ENCODE peak calls at places on chromosomes 4 and X, in eight cellular contexts. One of them, this sample, is unnamed.

GRCh38 chr4:48827622-48828021 is 3.3 kb upstream of the OCIAD1 start:
- DNase-seq in coronary artery: no peak
- DNase-seq in fibroblast of mammary gland: no peak
- DNase-seq in tibial artery: no peak
- DNase-seq in GM23338: no peak
- DNase-seq in spleen: peak; percentile 53
- DNase-seq in heart right ventricle: no peak
- DNase-seq in AG10803: no peak
- DNase-seq in this sample: no peak

GRCh38 chr4:98113005-98113404 is 30.3 kb downstream of the STPG2 start:
- DNase-seq in coronary artery: no peak
- DNase-seq in fibroblast of mammary gland: peak; percentile 30
- DNase-seq in tibial artery: no peak
- DNase-seq in GM23338: peak; percentile 64
- DNase-seq in spleen: no peak
- DNase-seq in heart right ventricle: peak; percentile 12
- DNase-seq in AG10803: peak; percentile 28
- DNase-seq in this sample: no peak

GRCh38 chrX:130523460-130524394 is 121.9 kb downstream of the RBMX2 start:
- DNase-seq in coronary artery: no peak
- DNase-seq in fibroblast of mammary gland: peak; percentile 11
- DNase-seq in tibial artery: peak; percentile 22
- DNase-seq in GM23338: peak; percentile 70
- DNase-seq in spleen: no peak
- DNase-seq in heart right ventricle: peak; percentile 16
- DNase-seq in AG10803: no peak
- DNase-seq in this sample: no peak

GRCh38 chr4:168796362-168797106 is 213.5 kb downstream of the CBR4 start:
- DNase-seq in coronary artery: peak; percentile 53
- DNase-seq in fibroblast of mammary gland: peak; percentile 85
- DNase-seq in tibial artery: no peak
- DNase-seq in GM23338: no peak
- DNase-seq in spleen: no peak
- DNase-seq in heart right ventricle: no peak
- DNase-seq in AG10803: peak; percentile 63
- DNase-seq in this sample: no peak

GRCh38 chrX:86133761-86134160 is 14.5 kb upstream of the DACH2 start:
- DNase-seq in coronary artery: no peak
- DNase-seq in fibroblast of mammary gland: peak; percentile 21
- DNase-seq in tibial artery: no peak
- DNase-seq in GM23338: peak; percentile 30
- DNase-seq in spleen: no peak
- DNase-seq in heart right ventricle: no peak
- DNase-seq in AG10803: peak; percentile 12
- DNase-seq in this sample: peak; percentile 2

GRCh38 chr4:121243476-121243875 is 79.4 kb upstream of the TNIP3 start:
- DNase-seq in coronary artery: no peak
- DNase-seq in fibroblast of mammary gland: peak; percentile 8
- DNase-seq in tibial artery: no peak
- DNase-seq in GM23338: no peak
- DNase-seq in spleen: no peak
- DNase-seq in heart right ventricle: no peak
- DNase-seq in AG10803: peak; percentile 9
- DNase-seq in this sample: no peak

GRCh38 chr4:143021384-143021783 is 163.3 kb upstream of the USP38 start:
- DNase-seq in coronary artery: no peak
- DNase-seq in fibroblast of mammary gland: no peak
- DNase-seq in tibial artery: no peak
- DNase-seq in GM23338: no peak
- DNase-seq in spleen: no peak
- DNase-seq in heart right ventricle: no peak
- DNase-seq in AG10803: no peak
- DNase-seq in this sample: no peak

GRCh38 chr4:168744021-168744420 is 247.2 kb downstream of the PALLD start:
- DNase-seq in coronary artery: no peak
- DNase-seq in fibroblast of mammary gland: peak; percentile 50
- DNase-seq in tibial artery: no peak
- DNase-seq in GM23338: no peak
- DNase-seq in spleen: no peak
- DNase-seq in heart right ventricle: no peak
- DNase-seq in AG10803: no peak
- DNase-seq in this sample: no peak

GRCh38 chrX:42384956-42385355 is 393.0 kb downstream of the PPP1R2C start:
- DNase-seq in coronary artery: no peak
- DNase-seq in fibroblast of mammary gland: no peak
- DNase-seq in tibial artery: no peak
- DNase-seq in GM23338: no peak
- DNase-seq in spleen: no peak
- DNase-seq in heart right ventricle: no peak
- DNase-seq in AG10803: no peak
- DNase-seq in this sample: no peak

GRCh38 chr4:74859163-74859562 is 64.8 kb upstream of the BTC start:
- DNase-seq in coronary artery: no peak
- DNase-seq in fibroblast of mammary gland: no peak
- DNase-seq in tibial artery: no peak
- DNase-seq in GM23338: no peak
- DNase-seq in spleen: no peak
- DNase-seq in heart right ventricle: no peak
- DNase-seq in AG10803: no peak
- DNase-seq in this sample: no peak

DNA sequence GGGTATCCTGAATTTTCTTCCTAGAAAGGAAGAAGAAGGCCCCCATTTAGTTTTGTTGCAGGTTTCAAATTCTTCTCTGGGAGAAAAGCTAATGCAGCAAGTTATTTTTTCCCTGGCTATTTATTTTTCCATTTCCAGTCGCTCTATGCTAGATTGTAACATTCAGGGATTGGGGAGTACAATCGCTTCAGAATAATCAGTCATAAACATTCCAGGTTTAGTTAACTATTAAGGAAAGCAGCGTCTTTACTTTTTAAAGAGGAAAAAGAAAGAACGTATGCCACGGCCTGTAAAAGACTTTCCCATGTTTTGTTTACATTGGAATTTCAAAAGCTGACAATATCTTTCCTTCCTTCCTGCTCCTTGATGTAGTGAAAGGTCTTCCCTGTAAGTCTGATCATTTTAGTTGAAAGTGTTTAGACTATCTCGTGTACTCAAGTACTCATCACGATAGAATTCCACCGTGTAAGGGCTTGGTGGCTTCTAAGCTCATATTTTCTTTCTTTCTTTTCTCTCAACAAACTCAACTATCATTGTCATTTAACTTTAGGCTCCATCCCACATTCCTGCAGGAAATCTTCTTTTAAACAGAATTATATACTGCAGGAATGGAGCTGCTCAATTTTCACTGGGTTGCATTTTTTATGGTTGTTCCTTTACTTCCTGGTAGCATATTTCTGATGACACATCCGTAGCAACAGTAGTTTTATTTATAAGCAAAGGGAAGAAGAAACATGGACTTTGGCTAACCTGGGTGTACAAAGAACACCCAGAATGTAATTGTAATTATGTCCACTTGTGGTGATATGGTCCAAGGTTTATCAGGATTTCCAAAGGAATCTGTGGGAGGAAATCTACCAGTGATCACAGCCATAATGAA is 213.1 kb upstream of the FAT1 start:
- DNase-seq in coronary artery: no peak
- DNase-seq in fibroblast of mammary gland: peak; percentile 75
- DNase-seq in tibial artery: no peak
- DNase-seq in GM23338: no peak
- DNase-seq in spleen: no peak
- DNase-seq in heart right ventricle: no peak
- DNase-seq in AG10803: peak; percentile 89
- DNase-seq in this sample: no peak
- H3K4me3 ChIP-seq in coronary artery: peak overlapping the region; percentile 26
- H3K4me3 ChIP-seq in fibroblast of mammary gland: no peak overlapping the region
- H3K4me3 ChIP-seq in tibial artery: peak overlapping the region; percentile 20
- H3K4me3 ChIP-seq in GM23338: no peak overlapping the region
- H3K4me3 ChIP-seq in spleen: no peak overlapping the region
- H3K4me3 ChIP-seq in heart right ventricle: no peak overlapping the region
- H3K4me3 ChIP-seq in AG10803: no peak overlapping the region
- H3K4me3 ChIP-seq in this sample: no peak overlapping the region

DNA sequence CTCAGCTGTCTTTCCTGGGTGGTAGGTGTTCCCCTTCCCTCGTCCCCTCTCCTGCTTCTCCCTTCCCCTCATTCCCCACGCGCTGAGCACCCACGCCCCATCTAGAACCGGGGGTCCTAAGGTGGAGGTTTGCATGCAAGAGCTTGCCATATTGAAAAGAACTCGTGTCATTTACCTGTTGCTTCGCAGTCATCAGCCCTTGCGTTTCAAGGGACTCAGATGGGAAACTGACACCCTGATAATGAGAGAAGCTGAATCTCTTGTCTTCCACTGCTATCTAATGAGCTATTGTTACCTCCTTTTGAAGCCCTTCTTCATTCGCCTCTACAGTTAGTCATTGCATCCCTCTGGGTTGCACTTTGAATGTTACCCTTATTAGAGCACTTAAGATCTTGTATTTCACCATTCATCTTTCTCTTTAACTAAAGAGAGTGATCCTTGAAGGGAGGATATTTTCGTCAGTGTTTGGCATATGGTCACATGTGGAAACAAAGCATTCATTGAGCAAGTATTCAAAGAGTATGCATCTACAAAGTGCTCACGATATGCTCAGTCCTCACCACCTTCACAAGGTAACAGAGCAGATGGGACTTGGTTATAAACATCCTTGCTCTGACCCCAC is 25.7 kb downstream of the ARL9 start:
- DNase-seq in coronary artery: no peak
- DNase-seq in fibroblast of mammary gland: no peak
- DNase-seq in tibial artery: no peak
- DNase-seq in GM23338: peak; percentile 23
- DNase-seq in spleen: no peak
- DNase-seq in heart right ventricle: no peak
- DNase-seq in AG10803: no peak
- DNase-seq in this sample: no peak
- H3K4me3 ChIP-seq in coronary artery: peak overlapping the region; percentile 73
- H3K4me3 ChIP-seq in fibroblast of mammary gland: peak overlapping the region; percentile 61
- H3K4me3 ChIP-seq in tibial artery: peak overlapping the region; percentile 61
- H3K4me3 ChIP-seq in GM23338: peak overlapping the region; percentile 85
- H3K4me3 ChIP-seq in spleen: no peak overlapping the region
- H3K4me3 ChIP-seq in heart right ventricle: peak overlapping the region; percentile 58
- H3K4me3 ChIP-seq in AG10803: peak overlapping the region; percentile 70
- H3K4me3 ChIP-seq in this sample: no peak overlapping the region

GRCh38 chrX:69264134-69264533 is 98.9 kb upstream of the PJA1 start:
- DNase-seq in coronary artery: no peak
- DNase-seq in fibroblast of mammary gland: no peak
- DNase-seq in tibial artery: no peak
- DNase-seq in GM23338: peak; percentile 90
- DNase-seq in spleen: no peak
- DNase-seq in heart right ventricle: no peak
- DNase-seq in AG10803: no peak
- DNase-seq in this sample: no peak
- H3K4me3 ChIP-seq in coronary artery: no peak overlapping the region
- H3K4me3 ChIP-seq in fibroblast of mammary gland: no peak overlapping the region
- H3K4me3 ChIP-seq in tibial artery: no peak overlapping the region
- H3K4me3 ChIP-seq in GM23338: no peak overlapping the region
- H3K4me3 ChIP-seq in spleen: no peak overlapping the region
- H3K4me3 ChIP-seq in heart right ventricle: no peak overlapping the region
- H3K4me3 ChIP-seq in AG10803: no peak overlapping the region
- H3K4me3 ChIP-seq in this sample: no peak overlapping the region

DNA sequence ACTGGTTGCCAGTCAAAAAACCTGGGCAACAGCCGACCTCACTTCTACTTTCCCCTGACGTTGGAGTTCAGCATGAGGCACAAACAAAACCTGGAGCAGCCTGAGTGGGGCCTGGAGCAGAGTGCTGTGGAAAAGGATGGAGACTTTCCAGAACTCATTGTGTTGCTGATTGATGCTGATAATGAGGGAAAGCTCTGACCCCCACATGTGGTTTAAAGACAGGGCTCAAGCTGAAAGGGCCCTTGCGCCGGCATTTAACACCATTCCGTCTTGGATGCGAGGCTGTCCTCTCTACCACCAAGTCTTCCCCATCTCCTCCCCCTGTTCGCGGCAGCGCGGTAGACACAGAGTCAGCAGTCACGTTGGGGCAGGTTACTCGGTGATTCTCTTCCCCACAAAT is 630 bp downstream of the CCDC158 start:
- DNase-seq in coronary artery: no peak
- DNase-seq in fibroblast of mammary gland: no peak
- DNase-seq in tibial artery: no peak
- DNase-seq in GM23338: peak; percentile 47
- DNase-seq in spleen: no peak
- DNase-seq in heart right ventricle: no peak
- DNase-seq in AG10803: no peak
- DNase-seq in this sample: no peak
- H3K4me3 ChIP-seq in coronary artery: peak overlapping the region; percentile 83
- H3K4me3 ChIP-seq in fibroblast of mammary gland: no peak overlapping the region
- H3K4me3 ChIP-seq in tibial artery: peak overlapping the region; percentile 71
- H3K4me3 ChIP-seq in GM23338: peak overlapping the region; percentile 52
- H3K4me3 ChIP-seq in spleen: no peak overlapping the region
- H3K4me3 ChIP-seq in heart right ventricle: peak overlapping the region; percentile 49
- H3K4me3 ChIP-seq in AG10803: peak overlapping the region; percentile 46
- H3K4me3 ChIP-seq in this sample: no peak overlapping the region

DNA sequence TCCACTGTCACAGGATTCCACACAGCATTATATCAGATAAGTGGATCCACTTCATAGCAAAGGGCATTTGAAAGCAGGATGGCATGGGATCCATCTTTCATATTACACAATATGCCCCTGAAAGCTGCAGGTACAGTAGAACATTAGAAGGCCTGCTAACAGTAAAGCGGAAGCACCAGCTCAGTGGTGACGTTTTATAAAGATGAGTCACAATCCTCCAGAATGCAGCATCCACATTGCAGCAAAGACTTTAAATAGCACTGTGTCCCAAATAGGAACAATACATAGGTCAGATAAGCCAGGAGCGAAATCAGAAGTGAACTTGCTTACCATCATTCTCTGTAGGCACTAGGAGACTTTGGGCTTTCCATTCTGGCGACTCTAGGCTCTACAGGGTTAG is 609.5 kb upstream of the FAT1 start:
- DNase-seq in coronary artery: no peak
- DNase-seq in fibroblast of mammary gland: no peak
- DNase-seq in tibial artery: no peak
- DNase-seq in GM23338: no peak
- DNase-seq in spleen: no peak
- DNase-seq in heart right ventricle: no peak
- DNase-seq in AG10803: no peak
- DNase-seq in this sample: no peak
- H3K4me3 ChIP-seq in coronary artery: no peak overlapping the region
- H3K4me3 ChIP-seq in fibroblast of mammary gland: no peak overlapping the region
- H3K4me3 ChIP-seq in tibial artery: no peak overlapping the region
- H3K4me3 ChIP-seq in GM23338: no peak overlapping the region
- H3K4me3 ChIP-seq in spleen: no peak overlapping the region
- H3K4me3 ChIP-seq in heart right ventricle: no peak overlapping the region
- H3K4me3 ChIP-seq in AG10803: no peak overlapping the region
- H3K4me3 ChIP-seq in this sample: no peak overlapping the region

DNA sequence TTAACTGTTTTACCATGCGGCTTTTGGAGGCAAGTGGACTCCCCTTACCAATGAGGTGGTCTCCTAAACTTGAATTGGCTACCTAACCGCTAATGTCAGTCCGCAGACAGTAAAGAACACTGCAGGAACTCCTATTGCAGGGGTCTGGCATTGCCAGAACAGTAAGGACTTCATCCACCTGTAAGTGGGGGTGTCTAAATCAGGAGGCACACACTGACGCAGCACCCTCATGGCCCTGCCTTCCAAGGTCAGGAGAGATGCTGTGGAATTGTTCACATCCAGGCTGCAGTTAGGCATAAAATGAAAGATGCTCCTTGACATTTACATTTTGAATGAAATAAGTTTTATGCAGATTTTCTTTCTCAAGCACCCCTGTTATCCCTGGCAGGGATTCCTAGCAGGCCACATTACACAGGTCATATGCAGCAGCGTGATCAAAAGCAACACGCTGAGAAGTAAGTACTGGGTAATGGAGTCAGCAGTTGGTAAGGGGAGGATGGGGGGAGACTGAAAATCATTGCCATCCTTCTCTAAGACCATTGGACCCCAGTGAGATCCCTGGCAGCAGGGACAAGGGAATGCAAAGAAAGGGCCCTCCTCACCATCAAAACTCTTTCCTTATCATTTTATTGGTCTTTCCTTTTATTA is 3.8 kb downstream of the PPARGC1A start:
- DNase-seq in coronary artery: no peak
- DNase-seq in fibroblast of mammary gland: no peak
- DNase-seq in tibial artery: no peak
- DNase-seq in GM23338: no peak
- DNase-seq in spleen: no peak
- DNase-seq in heart right ventricle: no peak
- DNase-seq in AG10803: no peak
- DNase-seq in this sample: no peak
- H3K4me3 ChIP-seq in coronary artery: no peak overlapping the region
- H3K4me3 ChIP-seq in fibroblast of mammary gland: no peak overlapping the region
- H3K4me3 ChIP-seq in tibial artery: no peak overlapping the region
- H3K4me3 ChIP-seq in GM23338: no peak overlapping the region
- H3K4me3 ChIP-seq in spleen: no peak overlapping the region
- H3K4me3 ChIP-seq in heart right ventricle: peak overlapping the region; percentile 40
- H3K4me3 ChIP-seq in AG10803: no peak overlapping the region
- H3K4me3 ChIP-seq in this sample: no peak overlapping the region

This sample was measured in Jurkat, Clone E6-1.